ENCODE peak calls at places on chromosomes 7 and 10, in six cellular contexts. K, I, Y, J, V and P are unnamed samples.

GRCh38 chr10:85719408-85719807 is 647.2 kb downstream of the GRID1 start:
- DNase-seq in V (no peak), Y (no peak), K (no peak), J (no peak), I (no peak), P (no peak)

GRCh38 chr10:30985552-30985951 is 46.1 kb downstream of the ZNF438 start:
- DNase-seq in J (peak), V (no peak), Y (no peak), I (no peak), K (no peak), P (no peak)

GRCh38 chr7:37452346-37452745 is 3.7 kb upstream of the ELMO1 start:
- DNase-seq in K (no peak), I (no peak), Y (peak), V (no peak), J (no peak), P (no peak)

GRCh38 chr7:85041599-85042216 is 145.1 kb downstream of the SEMA3D start:
- DNase-seq in K (peak), V (no peak), J (peak), I (peak), Y (peak), P (peak)

GRCh38 chr10:80589726-80590373 is 52.1 kb downstream of the SH2D4B start:
- DNase-seq in I (no peak), J (no peak), Y (no peak), V (no peak), K (no peak), P (no peak)

GRCh38 chr10:124647421-124648130 is 96.6 kb downstream of the FAM53B start:
- DNase-seq in Y (no peak), J (peak), V (peak), K (peak), I (peak), P (no peak)

GRCh38 chr7:12378389-12378788 is 25.3 kb downstream of the VWDE start:
- DNase-seq in K (no peak), I (no peak), V (no peak), Y (no peak), J (no peak), P (no peak)

GRCh38 chr10:97007417-97007816 is 175.3 kb downstream of the LCOR start:
- DNase-seq in V (no peak), Y (no peak), K (no peak), I (no peak), J (no peak), P (no peak)

GRCh38 chr10:8137726-8138125 is 83.2 kb downstream of the GATA3 start:
- DNase-seq in K (no peak), Y (no peak), J (no peak), V (no peak), I (peak), P (no peak)

GRCh38 chr7:100901921-100902332 is 6.2 kb upstream of the ACHE start:
- DNase-seq in I (no peak), K (peak), Y (no peak), J (no peak), V (no peak), P (no peak)